ENCODE peak calls at places on chromosomes 16 and 17, in six cellular contexts. F is activated CD8-positive, alpha-beta T cell treated with anti-CD3 and anti-CD28 coated beads, Interleukin-2, amount 10 ng/mL, durations not matched to agents 7 days and 5 days; A is effector memory CD8-positive, alpha-beta T cell; Z is hepatic stellate cell; D is HT-29; M is uterus. C is an unnamed sample.

GRCh38 chr17:67215991-67216421 is 29.0 kb downstream of the HELZ start:
- DNase-seq in F (no peak), A (no peak), Z (no peak), D (peak; percentile 56), M (no peak), C (no peak)

GRCh38 chr17:7834554-7834890 is 505 bp downstream of the KDM6B start:
- DNase-seq in F (peak; percentile 51), A (no peak), Z (peak; percentile 43), D (no peak), M (peak; percentile 73), C (no peak)

GRCh38 chr16:86355538-86355937 is 154.8 kb upstream of the FOXF1 start:
- DNase-seq in F (no peak), A (no peak), Z (peak; percentile 59), D (no peak), M (no peak), C (peak; percentile 31)

GRCh38 chr17:69485126-69485724 is 70.7 kb downstream of the MAP2K6 start:
- DNase-seq in F (no peak), A (no peak), Z (no peak), D (no peak), M (no peak), C (no peak)

GRCh38 chr16:85327731-85328664 is 215.7 kb upstream of the CIBAR2 start:
- DNase-seq in F (no peak), A (no peak), Z (no peak), D (no peak), M (no peak), C (no peak)

GRCh38 chr16:383326-384020 is 1.7 kb upstream of the PGAP6 start:
- DNase-seq in F (peak; percentile 56), A (no peak), Z (no peak), D (peak; percentile 78), M (no peak), C (no peak)

GRCh38 chr17:47928415-47928814 is 13.0 kb upstream of the PNPO start:
- DNase-seq in F (no peak), A (no peak), Z (no peak), D (no peak), M (no peak), C (no peak)

GRCh38 chr17:50139950-50140885 is 10.3 kb upstream of the SAMD14 start:
- DNase-seq in F (peak; percentile 88), A (peak; percentile 80), Z (peak; percentile 92), D (peak; percentile 79), M (peak; percentile 81), C (peak; percentile 46)

GRCh38 chr17:68431661-68432071 is 25.6 kb downstream of the WIPI1 start:
- DNase-seq in F (peak; percentile 67), A (peak; percentile 33), Z (no peak), D (peak; percentile 48), M (no peak), C (no peak)

GRCh38 chr17:79965806-79966205 is 69.9 kb downstream of the TBC1D16 start:
- DNase-seq in F (no peak), A (no peak), Z (no peak), D (no peak), M (peak; percentile 8), C (no peak)

GRCh38 chr16:57660715-57661463 is 7.2 kb upstream of the ADGRG3 start:
- DNase-seq in F (no peak), A (no peak), Z (no peak), D (no peak), M (no peak), C (no peak)

GRCh38 chr17:79837888-79838540 is 1.2 kb downstream of the CBX4 start:
- DNase-seq in F (peak; percentile 62), A (no peak), Z (no peak), D (no peak), M (no peak), C (no peak)

GRCh38 chr17:39960406-39961053 is 2.3 kb upstream of the GSDMA start:
- DNase-seq in F (no peak), A (no peak), Z (no peak), D (no peak), M (no peak), C (no peak)

GRCh38 chr16:54285414-54286066 is 1.0 kb downstream of the IRX3 start:
- DNase-seq in F (no peak), A (no peak), Z (no peak), D (no peak), M (no peak), C (no peak)

GRCh38 chr16:64094170-64094960 is 1027.5 kb downstream of the CDH11 start:
- DNase-seq in F (no peak), A (no peak), Z (peak; percentile 14), D (no peak), M (no peak), C (no peak)

GRCh38 chr16:10862432-10862831 is 14.6 kb upstream of the CIITA start:
- DNase-seq in F (no peak), A (no peak), Z (no peak), D (no peak), M (no peak), C (peak; percentile 44)

GRCh38 chr17:81254955-81255717 is 16.0 kb downstream of the NDUFAF8 start:
- DNase-seq in F (no peak), A (no peak), Z (peak; percentile 84), D (peak; percentile 87), M (peak; percentile 82), C (no peak)

GRCh38 chr17:76138234-76138895 is 2.7 kb downstream of the FOXJ1 start:
- DNase-seq in F (no peak), A (no peak), Z (no peak), D (peak; percentile 41), M (no peak), C (no peak)

GRCh38 chr16:19375561-19376158 is 42.0 kb upstream of the TMC5 start:
- DNase-seq in F (peak; percentile 44), A (peak; percentile 13), Z (peak; percentile 53), D (peak; percentile 74), M (peak; percentile 29), C (peak; percentile 64)

GRCh38 chr17:4161179-4161559 is 18.2 kb downstream of the CYB5D2 start:
- DNase-seq in F (no peak), A (no peak), Z (peak; percentile 85), D (no peak), M (no peak), C (peak; percentile 44)

GRCh38 chr17:32276217-32276616 is 10.6 kb downstream of the RHBDL3 start:
- DNase-seq in F (no peak), A (no peak), Z (no peak), D (no peak), M (peak; percentile 45), C (no peak)

GRCh38 chr17:78659546-78659945 is 82.3 kb upstream of the DNAH17 start:
- DNase-seq in F (no peak), A (no peak), Z (no peak), D (no peak), M (no peak), C (no peak)

GRCh38 chr17:64441772-64442549 is 7.0 kb upstream of the MILR1 start:
- DNase-seq in F (peak; percentile 40), A (no peak), Z (peak; percentile 50), D (no peak), M (no peak), C (no peak)

GRCh38 chr17:32323784-32324590 is 18.0 kb downstream of the C17orf75 start:
- DNase-seq in F (peak; percentile 57), A (no peak), Z (peak; percentile 37), D (no peak), M (no peak), C (no peak)

GRCh38 chr16:58732545-58733247 is 1.4 kb downstream of the GOT2 start:
- DNase-seq in F (no peak), A (no peak), Z (peak; percentile 22), D (no peak), M (no peak), C (no peak)

GRCh38 chr17:67365762-67366192 is 600 bp downstream of the PSMD12 start:
- DNase-seq in F (no peak), A (no peak), Z (peak; percentile 47), D (no peak), M (no peak), C (peak; percentile 31)

GRCh38 chr16:85833540-85833914 is 34.0 kb downstream of the COX4I1 start:
- DNase-seq in F (no peak), A (no peak), Z (no peak), D (no peak), M (no peak), C (no peak)

GRCh38 chr17:76370261-76370993 is 14.0 kb upstream of the SPHK1 start:
- DNase-seq in F (no peak), A (no peak), Z (peak; percentile 95), D (peak; percentile 56), M (peak; percentile 85), C (no peak)

GRCh38 chr16:73949574-73950348 is 346.9 kb upstream of the PSMD7 start:
- DNase-seq in F (no peak), A (no peak), Z (peak; percentile 21), D (peak; percentile 5), M (no peak), C (peak; percentile 34)

GRCh38 chr17:58352843-58353719 is 1.1 kb upstream of the SUPT4H1 start:
- DNase-seq in F (peak; percentile 47), A (no peak), Z (peak; percentile 69), D (peak; percentile 67), M (peak; percentile 39), C (peak; percentile 28)

GRCh38 chr17:13001991-13002615 is 15.7 kb downstream of the ELAC2 start:
- DNase-seq in F (no peak), A (no peak), Z (no peak), D (no peak), M (no peak), C (no peak)

GRCh38 chr16:46907061-46907774 is 23.1 kb downstream of the GPT2 start:
- DNase-seq in F (no peak), A (no peak), Z (no peak), D (no peak), M (no peak), C (no peak)

GRCh38 chr17:45370949-45371413 is 54.2 kb upstream of the MAP3K14 start:
- DNase-seq in F (no peak), A (no peak), Z (no peak), D (peak; percentile 55), M (no peak), C (no peak)

GRCh38 chr17:27760069-27760885 is 40.1 kb downstream of the NOS2 start:
- DNase-seq in F (peak; percentile 73), A (peak; percentile 59), Z (peak; percentile 52), D (peak; percentile 63), M (peak; percentile 52), C (peak; percentile 50)

GRCh38 chr16:3665508-3665907 is 11.0 kb downstream of the DNASE1 start:
- DNase-seq in F (peak; percentile 78), A (no peak), Z (no peak), D (no peak), M (no peak), C (no peak)

GRCh38 chr16:2520097-2520783 is at the start of gene AMDHD2:
- DNase-seq in F (peak; percentile 93), A (peak; percentile 89), Z (peak; percentile 98), D (peak; percentile 80), M (peak; percentile 90), C (peak; percentile 86)

GRCh38 chr16:18932243-18932997 is 6.2 kb upstream of the SMG1 start:
- DNase-seq in F (no peak), A (no peak), Z (peak; percentile 35), D (no peak), M (no peak), C (no peak)

GRCh38 chr17:50264263-50265113 is 9.8 kb upstream of the TMEM92 start:
- DNase-seq in F (no peak), A (no peak), Z (peak; percentile 83), D (no peak), M (peak; percentile 72), C (no peak)

GRCh38 chr16:83533193-83533592 is 274.6 kb upstream of the HSBP1 start:
- DNase-seq in F (no peak), A (no peak), Z (no peak), D (peak; percentile 6), M (no peak), C (no peak)

C was measured in LoVo.